ENCODE peak calls at places on chromosomes 12 and 14, in six cellular contexts. One of them, this sample, is unnamed.

GRCh38 chr12:18868673-18869072 is 130.8 kb downstream of the CAPZA3 start:
- DNase-seq in GM20000: no peak
- DNase-seq in lower leg skin: no peak
- DNase-seq in activated CD8-positive, alpha-beta memory T cell treated with anti-CD3 and anti-CD28 coated beads, Interleukin-2, amount 50 U/mL, for 48 hours: no peak
- DNase-seq in left lung: no peak
- DNase-seq in EL: peak; percentile 42
- DNase-seq in this sample: no peak

GRCh38 chr14:100824946-100825690 is 800 bp upstream of the MEG3 start:
- DNase-seq in GM20000: no peak
- DNase-seq in lower leg skin: no peak
- DNase-seq in activated CD8-positive, alpha-beta memory T cell treated with anti-CD3 and anti-CD28 coated beads, Interleukin-2, amount 50 U/mL, for 48 hours: no peak
- DNase-seq in left lung: no peak
- DNase-seq in EL: no peak
- DNase-seq in this sample: no peak

GRCh38 chr14:94058674-94059138 is 22.3 kb downstream of the DDX24 start:
- DNase-seq in GM20000: no peak
- DNase-seq in lower leg skin: no peak
- DNase-seq in activated CD8-positive, alpha-beta memory T cell treated with anti-CD3 and anti-CD28 coated beads, Interleukin-2, amount 50 U/mL, for 48 hours: no peak
- DNase-seq in left lung: no peak
- DNase-seq in EL: no peak
- DNase-seq in this sample: no peak

GRCh38 chr12:81347404-81347803 is 269.5 kb downstream of the ACSS3 start:
- DNase-seq in GM20000: no peak
- DNase-seq in lower leg skin: no peak
- DNase-seq in activated CD8-positive, alpha-beta memory T cell treated with anti-CD3 and anti-CD28 coated beads, Interleukin-2, amount 50 U/mL, for 48 hours: no peak
- DNase-seq in left lung: no peak
- DNase-seq in EL: no peak
- DNase-seq in this sample: no peak

GRCh38 chr12:43501705-43502104 is 50.3 kb downstream of the ADAMTS20 start:
- DNase-seq in GM20000: peak; percentile 49
- DNase-seq in lower leg skin: no peak
- DNase-seq in activated CD8-positive, alpha-beta memory T cell treated with anti-CD3 and anti-CD28 coated beads, Interleukin-2, amount 50 U/mL, for 48 hours: no peak
- DNase-seq in left lung: no peak
- DNase-seq in EL: peak; percentile 17
- DNase-seq in this sample: no peak

GRCh38 chr14:99728231-99728920 is 44.3 kb downstream of the CYP46A1 start:
- DNase-seq in GM20000: no peak
- DNase-seq in lower leg skin: peak; percentile 62
- DNase-seq in activated CD8-positive, alpha-beta memory T cell treated with anti-CD3 and anti-CD28 coated beads, Interleukin-2, amount 50 U/mL, for 48 hours: peak; percentile 44
- DNase-seq in left lung: peak; percentile 67
- DNase-seq in EL: no peak
- DNase-seq in this sample: peak; percentile 54

GRCh38 chr12:4168041-4168440 is 105.5 kb upstream of the CCND2 start:
- DNase-seq in GM20000: no peak
- DNase-seq in lower leg skin: no peak
- DNase-seq in activated CD8-positive, alpha-beta memory T cell treated with anti-CD3 and anti-CD28 coated beads, Interleukin-2, amount 50 U/mL, for 48 hours: no peak
- DNase-seq in left lung: no peak
- DNase-seq in EL: no peak
- DNase-seq in this sample: no peak

GRCh38 chr12:125159687-125160086 is 94.5 kb downstream of the AACS start:
- DNase-seq in GM20000: no peak
- DNase-seq in lower leg skin: no peak
- DNase-seq in activated CD8-positive, alpha-beta memory T cell treated with anti-CD3 and anti-CD28 coated beads, Interleukin-2, amount 50 U/mL, for 48 hours: no peak
- DNase-seq in left lung: no peak
- DNase-seq in EL: no peak
- DNase-seq in this sample: no peak

GRCh38 chr14:34354556-34354955 is 107.5 kb downstream of the SPTSSA start:
- DNase-seq in GM20000: no peak
- DNase-seq in lower leg skin: no peak
- DNase-seq in activated CD8-positive, alpha-beta memory T cell treated with anti-CD3 and anti-CD28 coated beads, Interleukin-2, amount 50 U/mL, for 48 hours: no peak
- DNase-seq in left lung: no peak
- DNase-seq in EL: no peak
- DNase-seq in this sample: no peak

GRCh38 chr12:115485967-115486366 is 791.5 kb downstream of the MED13L start:
- DNase-seq in GM20000: no peak
- DNase-seq in lower leg skin: no peak
- DNase-seq in activated CD8-positive, alpha-beta memory T cell treated with anti-CD3 and anti-CD28 coated beads, Interleukin-2, amount 50 U/mL, for 48 hours: no peak
- DNase-seq in left lung: no peak
- DNase-seq in EL: no peak
- DNase-seq in this sample: no peak

GRCh38 chr12:6852651-6853354 is 853 bp downstream of the USP5 start:
- DNase-seq in GM20000: no peak
- DNase-seq in lower leg skin: no peak
- DNase-seq in activated CD8-positive, alpha-beta memory T cell treated with anti-CD3 and anti-CD28 coated beads, Interleukin-2, amount 50 U/mL, for 48 hours: peak; percentile 81
- DNase-seq in left lung: no peak
- DNase-seq in EL: peak; percentile 78
- DNase-seq in this sample: peak; percentile 88

GRCh38 chr12:56104815-56105476 is 587 bp downstream of the PA2G4 start:
- DNase-seq in GM20000: no peak
- DNase-seq in lower leg skin: no peak
- DNase-seq in activated CD8-positive, alpha-beta memory T cell treated with anti-CD3 and anti-CD28 coated beads, Interleukin-2, amount 50 U/mL, for 48 hours: peak; percentile 73
- DNase-seq in left lung: peak; percentile 84
- DNase-seq in EL: peak; percentile 32
- DNase-seq in this sample: no peak

GRCh38 chr14:22002860-22003284 is 329.3 kb upstream of the OR4E1 start:
- DNase-seq in GM20000: no peak
- DNase-seq in lower leg skin: no peak
- DNase-seq in activated CD8-positive, alpha-beta memory T cell treated with anti-CD3 and anti-CD28 coated beads, Interleukin-2, amount 50 U/mL, for 48 hours: peak; percentile 76
- DNase-seq in left lung: no peak
- DNase-seq in EL: no peak
- DNase-seq in this sample: no peak

GRCh38 chr12:58804749-58805148 is 115.6 kb downstream of the LRIG3 start:
- DNase-seq in GM20000: peak; percentile 7
- DNase-seq in lower leg skin: no peak
- DNase-seq in activated CD8-positive, alpha-beta memory T cell treated with anti-CD3 and anti-CD28 coated beads, Interleukin-2, amount 50 U/mL, for 48 hours: no peak
- DNase-seq in left lung: no peak
- DNase-seq in EL: no peak
- DNase-seq in this sample: no peak

GRCh38 chr14:75126121-75126544 is 715 bp downstream of the NEK9 start:
- DNase-seq in GM20000: peak; percentile 41
- DNase-seq in lower leg skin: no peak
- DNase-seq in activated CD8-positive, alpha-beta memory T cell treated with anti-CD3 and anti-CD28 coated beads, Interleukin-2, amount 50 U/mL, for 48 hours: no peak
- DNase-seq in left lung: no peak
- DNase-seq in EL: peak; percentile 10
- DNase-seq in this sample: no peak

GRCh38 chr12:113174461-113175384 is 10.6 kb downstream of the DDX54 start:
- DNase-seq in GM20000: peak; percentile 88
- DNase-seq in lower leg skin: peak; percentile 94
- DNase-seq in activated CD8-positive, alpha-beta memory T cell treated with anti-CD3 and anti-CD28 coated beads, Interleukin-2, amount 50 U/mL, for 48 hours: peak; percentile 95
- DNase-seq in left lung: peak; percentile 89
- DNase-seq in EL: peak; percentile 60
- DNase-seq in this sample: no peak

GRCh38 chr12:16012086-16012485 is 101.0 kb downstream of the DERA start:
- DNase-seq in GM20000: no peak
- DNase-seq in lower leg skin: no peak
- DNase-seq in activated CD8-positive, alpha-beta memory T cell treated with anti-CD3 and anti-CD28 coated beads, Interleukin-2, amount 50 U/mL, for 48 hours: no peak
- DNase-seq in left lung: no peak
- DNase-seq in EL: no peak
- DNase-seq in this sample: no peak

GRCh38 chr12:97061164-97061563 is 154.1 kb downstream of the NEDD1 start:
- DNase-seq in GM20000: no peak
- DNase-seq in lower leg skin: no peak
- DNase-seq in activated CD8-positive, alpha-beta memory T cell treated with anti-CD3 and anti-CD28 coated beads, Interleukin-2, amount 50 U/mL, for 48 hours: no peak
- DNase-seq in left lung: no peak
- DNase-seq in EL: no peak
- DNase-seq in this sample: no peak